ENCODE peak calls at places on chromosomes 5 and 9, in ten cellular contexts. S is heart left ventricle, X is WERI-Rb-1, P is uterus, I is coronary artery, A is lung, O is GM12865, F is RWPE1, Y is RWPE2, W is cardiac fibroblast. N is an unnamed sample.

GRCh38 chr5:159175547-159175946 is 33.8 kb downstream of the RNF145 start:
- DNase-seq in S (no peak), X (no peak), P (no peak), I (no peak), A (no peak), O (no peak), F (no peak), Y (no peak), W (no peak), N (no peak)

GRCh38 chr5:106680330-106680729 is 990.4 kb downstream of the EFNA5 start:
- DNase-seq in S (no peak), X (no peak), P (no peak), I (no peak), A (no peak), O (peak), F (no peak), Y (no peak), W (peak), N (no peak)

GRCh38 chr5:41193462-41194166 is 19.7 kb downstream of the C6 start:
- DNase-seq in S (peak), X (no peak), P (peak), I (peak), A (peak), O (no peak), F (no peak), Y (no peak), W (peak), N (peak)

GRCh38 chr5:170541146-170541769 is 37.4 kb downstream of the KCNIP1 start:
- DNase-seq in S (no peak), X (no peak), P (no peak), I (no peak), A (no peak), O (no peak), F (no peak), Y (peak), W (no peak), N (no peak)

GRCh38 chr5:37730896-37731455 is 108.9 kb downstream of the GDNF start:
- DNase-seq in S (no peak), X (no peak), P (no peak), I (no peak), A (no peak), O (no peak), F (no peak), Y (no peak), W (no peak), N (no peak)

GRCh38 chr5:113866763-113867162 is 353.3 kb downstream of the YTHDC2 start:
- DNase-seq in S (no peak), X (no peak), P (no peak), I (no peak), A (no peak), O (no peak), F (no peak), Y (no peak), W (no peak), N (no peak)

GRCh38 chr9:137660144-137660543 is 41.3 kb downstream of the EHMT1 start:
- DNase-seq in S (no peak), X (no peak), P (peak), I (no peak), A (no peak), O (no peak), F (no peak), Y (no peak), W (no peak), N (no peak)

GRCh38 chr5:75681125-75681830 is 36.0 kb downstream of the POC5 start:
- DNase-seq in S (no peak), X (no peak), P (no peak), I (no peak), A (no peak), O (peak), F (peak), Y (no peak), W (peak), N (no peak)

GRCh38 chr9:4803670-4804530 is 11.2 kb downstream of the RCL1 start:
- DNase-seq in S (peak), X (no peak), P (no peak), I (no peak), A (no peak), O (no peak), F (no peak), Y (no peak), W (no peak), N (no peak)

GRCh38 chr9:935348-935965 is 41.0 kb upstream of the DMRT3 start:
- DNase-seq in S (no peak), X (no peak), P (no peak), I (no peak), A (peak), O (no peak), F (peak), Y (no peak), W (no peak), N (no peak)

GRCh38 chr5:172958268-172959046 is 767 bp upstream of the RPL26L1 start:
- DNase-seq in S (peak), X (peak), P (peak), I (peak), A (peak), O (peak), F (peak), Y (no peak), W (peak), N (peak)

GRCh38 chr9:36424289-36425055 is 24.4 kb upstream of the RNF38 start:
- DNase-seq in S (no peak), X (no peak), P (no peak), I (no peak), A (no peak), O (no peak), F (no peak), Y (no peak), W (no peak), N (no peak)

GRCh38 chr9:125189361-125190289 is at the start of gene PPP6C:
- DNase-seq in S (peak), X (peak), P (peak), I (peak), A (peak), O (peak), F (peak), Y (peak), W (peak), N (peak)
- TF ChIP-seq CTCF in S (peak), X (peak), P (peak), I (peak), A (peak), O (peak), F (peak), Y (peak), W (peak), N (no peak)

GRCh38 chr9:107142896-107143603 is 140.0 kb upstream of the RAD23B start:
- DNase-seq in S (no peak), X (no peak), P (no peak), I (no peak), A (no peak), O (no peak), F (no peak), Y (no peak), W (peak), N (no peak)

GRCh38 chr9:107138261-107138992 is 144.7 kb upstream of the RAD23B start:
- DNase-seq in S (no peak), X (no peak), P (no peak), I (no peak), A (no peak), O (no peak), F (no peak), Y (no peak), W (no peak), N (no peak)

GRCh38 chr9:107142430-107142829 is 140.6 kb upstream of the RAD23B start:
- DNase-seq in S (no peak), X (no peak), P (no peak), I (no peak), A (no peak), O (no peak), F (no peak), Y (no peak), W (no peak), N (no peak)

GRCh38 chr9:107144475-107144874 is 138.6 kb upstream of the RAD23B start:
- DNase-seq in S (no peak), X (peak), P (no peak), I (no peak), A (no peak), O (no peak), F (no peak), Y (no peak), W (no peak), N (no peak)

GRCh38 chr9:107141967-107142366 is 141.1 kb upstream of the RAD23B start:
- DNase-seq in S (no peak), X (peak), P (no peak), I (no peak), A (no peak), O (peak), F (no peak), Y (no peak), W (peak), N (no peak)
- TF ChIP-seq CTCF in S (no peak), X (peak), P (no peak), I (no peak), A (no peak), O (peak), F (no peak), Y (peak), W (peak), N (no peak)

GRCh38 chr5:149265559-149265958 is 6.1 kb upstream of the AFAP1L1 start:
- DNase-seq in S (no peak), X (no peak), P (no peak), I (no peak), A (no peak), O (no peak), F (no peak), Y (no peak), W (peak), N (peak)
- TF ChIP-seq CTCF in S (peak), X (peak), P (no peak), I (no peak), A (peak), O (no peak), F (peak), Y (no peak), W (peak), N (peak)

DNA sequence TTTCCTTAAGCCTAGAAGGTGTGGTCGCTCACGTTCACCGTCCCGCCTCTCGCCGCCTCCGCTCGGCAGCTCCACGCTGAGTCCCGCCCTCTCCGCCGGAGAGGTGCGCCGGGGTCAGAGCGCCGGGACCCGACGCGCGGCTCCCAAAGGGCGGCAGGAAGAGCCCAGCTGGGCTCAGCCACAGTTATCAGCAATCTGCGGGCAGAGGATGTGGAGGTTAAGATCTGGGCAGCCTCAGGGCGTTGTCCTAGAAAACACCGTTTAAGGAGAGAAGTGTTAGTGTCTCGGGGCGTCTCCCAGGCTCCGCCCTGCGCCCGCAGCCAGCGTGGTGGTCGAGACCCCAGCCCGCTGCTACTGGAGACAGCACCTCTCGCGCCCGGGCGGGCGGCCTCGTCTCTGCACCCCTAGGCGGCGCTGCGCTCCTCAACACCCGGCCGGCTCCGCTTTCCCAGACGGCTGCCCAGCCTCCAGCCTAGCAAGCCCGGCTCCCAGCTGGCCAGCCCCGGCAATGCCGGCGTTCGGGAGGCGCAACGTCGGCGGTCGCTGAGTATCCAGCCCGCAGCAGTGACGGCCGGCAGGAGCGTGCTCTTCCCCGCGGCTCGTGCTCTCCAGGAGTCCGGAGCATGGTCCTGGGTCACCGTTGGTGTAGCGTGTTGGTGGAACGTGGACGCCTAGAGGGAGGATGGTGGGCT is at the start of gene PCDHAC1:
- DNase-seq in S (peak), X (peak), P (peak), I (peak), A (peak), O (no peak), F (peak), Y (peak), W (peak), N (peak)
- TF ChIP-seq CTCF in S (peak), X (peak), P (peak), I (peak), A (no peak), O (no peak), F (peak), Y (peak), W (peak), N (peak)

DNA sequence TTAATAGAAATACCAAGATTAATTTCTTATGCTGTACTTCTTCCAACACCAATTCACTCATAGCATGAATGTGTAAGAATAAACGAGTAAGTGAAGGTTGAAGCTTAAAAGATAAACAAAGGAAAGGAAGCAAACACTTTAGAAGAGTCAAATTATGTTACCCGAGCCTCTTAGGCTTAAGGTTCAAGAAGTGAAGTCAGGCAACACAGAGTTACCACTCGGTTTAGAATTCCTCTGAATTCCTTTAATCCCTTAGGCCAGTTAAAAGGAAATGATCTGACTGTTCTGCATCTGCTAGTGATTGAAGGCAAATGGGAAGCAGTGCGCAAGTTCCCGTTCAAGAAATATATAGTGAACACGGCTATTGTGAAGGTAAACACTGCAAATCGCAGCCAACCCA is 836.9 kb upstream of the ZNF608 start:
- DNase-seq in S (no peak), X (no peak), P (no peak), I (no peak), A (no peak), O (no peak), F (no peak), Y (no peak), W (no peak), N (no peak)
- TF ChIP-seq CTCF in S (no peak), X (no peak), P (no peak), I (no peak), A (no peak), O (no peak), F (no peak), Y (no peak), W (no peak), N (no peak)

DNA sequence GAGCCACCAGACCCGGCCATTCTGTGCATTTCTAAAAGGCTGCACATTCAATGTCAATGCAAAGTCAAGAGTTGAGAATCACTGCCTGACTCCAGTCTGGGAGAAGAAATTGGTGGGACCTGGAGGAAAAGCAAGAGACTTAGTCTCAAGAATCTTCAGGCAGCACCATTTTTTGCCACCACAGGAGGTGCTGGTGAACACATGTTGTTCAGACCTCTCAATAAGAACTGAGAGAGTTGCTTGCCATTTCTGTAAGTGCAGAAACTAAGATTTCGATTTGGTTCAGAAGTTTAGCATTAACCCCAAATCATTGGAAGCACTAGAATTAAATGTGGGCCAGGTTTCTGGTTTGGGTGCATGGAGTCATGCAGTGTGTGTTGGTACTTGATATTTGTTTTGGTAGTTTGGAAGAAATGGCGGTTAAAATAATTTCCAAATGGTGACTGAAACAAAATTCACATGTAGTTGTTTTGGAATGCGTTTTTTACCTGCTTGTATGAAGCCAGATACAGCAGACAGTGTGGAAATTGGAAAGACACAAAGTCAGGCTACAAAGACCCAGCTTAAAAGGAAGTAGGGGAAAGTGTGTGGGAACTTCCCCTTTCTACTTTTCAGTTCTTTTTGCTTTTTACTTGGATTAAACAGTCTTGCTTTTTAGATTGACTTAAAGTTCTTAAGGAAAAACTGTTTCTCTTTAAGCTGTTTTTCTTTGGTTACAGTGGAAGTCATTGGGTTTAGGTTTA is 20.4 kb downstream of the PDE8B start:
- DNase-seq in S (no peak), X (no peak), P (no peak), I (no peak), A (no peak), O (peak), F (no peak), Y (no peak), W (peak), N (peak)
- TF ChIP-seq CTCF in S (no peak), X (peak), P (no peak), I (no peak), A (no peak), O (peak), F (no peak), Y (no peak), W (peak), N (no peak)

DNA sequence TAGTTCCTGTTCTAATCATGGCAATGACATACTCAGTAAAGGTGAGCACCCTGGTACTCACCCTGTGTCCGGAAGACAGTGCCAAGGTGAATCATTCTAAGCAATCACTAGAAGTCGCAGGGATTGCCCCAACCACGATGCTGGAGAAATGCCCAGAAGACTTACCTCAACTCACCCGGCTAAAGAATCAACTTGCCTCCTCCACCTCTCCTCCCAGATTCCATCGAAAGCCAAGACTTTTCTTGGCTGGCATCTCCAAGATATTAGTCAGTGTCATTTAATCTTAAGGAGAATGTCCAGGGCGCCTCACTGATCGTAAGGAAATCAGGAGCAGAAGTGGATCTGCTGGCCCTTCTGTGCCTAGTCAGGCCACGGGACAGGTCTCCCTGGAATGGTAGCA is 204.9 kb downstream of the ERCC6L2 start:
- DNase-seq in S (no peak), X (no peak), P (no peak), I (no peak), A (no peak), O (no peak), F (peak), Y (peak), W (no peak), N (peak)
- TF ChIP-seq CTCF in S (no peak), X (no peak), P (no peak), I (no peak), A (no peak), O (no peak), F (no peak), Y (no peak), W (no peak), N (no peak)